ENCODE peak calls at places on chromosomes 3 and 15, in seven cellular contexts. S is cardiac muscle cell, Y is foreskin fibroblast, K is uterus, J is upper lobe of left lung, H is fibroblast of lung, X is astrocyte. Z is an unnamed sample.
A peak's percentile ranks its signal among the peaks of the same experiment; 100 is the strongest.

GRCh38 chr3:135762188-135762853 is 203.2 kb upstream of the PPP2R3A start:
- DNase-seq in S (no peak), Y (no peak), K (no peak), J (no peak), H (no peak), X (no peak), Z (no peak)

GRCh38 chr3:17243616-17244015 is 358.9 kb downstream of the PLCL2 start:
- DNase-seq in S (no peak), Y (no peak), K (no peak), J (no peak), H (no peak), X (no peak), Z (no peak)

GRCh38 chr3:181727122-181728036 is 15.7 kb downstream of the SOX2 start:
- DNase-seq in S (no peak), Y (no peak), K (no peak), J (no peak), H (peak; percentile 51), X (peak; percentile 33), Z (no peak)

GRCh38 chr15:83282859-83283812 is 1.3 kb downstream of the BNC1 start:
- DNase-seq in S (peak; percentile 68), Y (no peak), K (no peak), J (no peak), H (peak; percentile 64), X (peak; percentile 53), Z (no peak)

GRCh38 chr3:197186887-197187588 is 111.4 kb downstream of the DLG1 start:
- DNase-seq in S (peak; percentile 75), Y (peak; percentile 33), K (no peak), J (no peak), H (peak; percentile 42), X (peak; percentile 30), Z (peak; percentile 14)

GRCh38 chr3:122745365-122746021 is 48.1 kb downstream of the HSPBAP1 start:
- DNase-seq in S (peak; percentile 52), Y (peak; percentile 50), K (no peak), J (no peak), H (peak; percentile 40), X (peak; percentile 40), Z (peak; percentile 72)

GRCh38 chr3:177597325-177598109 is 400.2 kb upstream of the TBL1XR1 start:
- DNase-seq in S (peak; percentile 97), Y (peak; percentile 78), K (peak; percentile 56), J (peak; percentile 32), H (peak; percentile 98), X (peak; percentile 99), Z (no peak)

GRCh38 chr15:101003706-101004105 is 84.5 kb downstream of the LRRK1 start:
- DNase-seq in S (no peak), Y (no peak), K (no peak), J (no peak), H (no peak), X (no peak), Z (no peak)

GRCh38 chr3:186534113-186534669 is 10.0 kb downstream of the CRYGS start:
- DNase-seq in S (no peak), Y (no peak), K (no peak), J (no peak), H (no peak), X (no peak), Z (no peak)

GRCh38 chr15:62781081-62781497 is 261.5 kb upstream of the TPM1 start:
- DNase-seq in S (peak; percentile 85), Y (no peak), K (no peak), J (no peak), H (peak; percentile 40), X (peak; percentile 15), Z (no peak)

GRCh38 chr3:71083726-71084131 is 499.8 kb downstream of the FOXP1 start:
- DNase-seq in S (no peak), Y (no peak), K (no peak), J (no peak), H (no peak), X (no peak), Z (no peak)

GRCh38 chr3:77039606-77040553 is at the start of gene ROBO2:
- DNase-seq in S (peak; percentile 20), Y (peak; percentile 62), K (peak; percentile 30), J (peak; percentile 22), H (peak; percentile 33), X (peak; percentile 19), Z (no peak)

GRCh38 chr3:53147161-53147902 is 13.7 kb upstream of the PRKCD start:
- DNase-seq in S (no peak), Y (no peak), K (no peak), J (no peak), H (no peak), X (no peak), Z (no peak)

GRCh38 chr3:130341882-130342281 is 3.6 kb upstream of the COL6A5 start:
- DNase-seq in S (no peak), Y (no peak), K (no peak), J (no peak), H (peak; percentile 0), X (no peak), Z (no peak)

GRCh38 chr3:178474526-178474925 is 61.7 kb upstream of the KCNMB2 start:
- DNase-seq in S (no peak), Y (no peak), K (no peak), J (no peak), H (no peak), X (no peak), Z (no peak)

GRCh38 chr3:172303181-172303580 is 145.1 kb downstream of the GHSR start:
- DNase-seq in S (peak; percentile 33), Y (no peak), K (no peak), J (no peak), H (no peak), X (no peak), Z (no peak)

GRCh38 chr3:175432338-175433025 is 573.3 kb downstream of the NAALADL2 start:
- DNase-seq in S (peak; percentile 83), Y (peak; percentile 57), K (no peak), J (no peak), H (peak; percentile 78), X (peak; percentile 75), Z (peak; percentile 27)

GRCh38 chr15:69629631-69630161 is 177.1 kb downstream of the RPLP1 start:
- DNase-seq in S (no peak), Y (no peak), K (no peak), J (no peak), H (no peak), X (no peak), Z (no peak)

GRCh38 chr3:138124689-138125420 is 7.3 kb downstream of the A4GNT start:
- DNase-seq in S (peak; percentile 59), Y (peak; percentile 24), K (no peak), J (no peak), H (peak; percentile 72), X (peak; percentile 66), Z (no peak)

GRCh38 chr3:191634902-191635301 is 173.9 kb downstream of the PYDC2 start:
- DNase-seq in S (no peak), Y (no peak), K (no peak), J (no peak), H (no peak), X (no peak), Z (no peak)

GRCh38 chr3:32814371-32814770 is 3.4 kb upstream of the TRIM71 start:
- DNase-seq in S (no peak), Y (no peak), K (no peak), J (no peak), H (no peak), X (no peak), Z (no peak)

GRCh38 chr3:32816439-32817194 is 1.2 kb upstream of the TRIM71 start:
- DNase-seq in S (peak; percentile 19), Y (peak; percentile 18), K (no peak), J (no peak), H (peak; percentile 26), X (no peak), Z (no peak)

GRCh38 chr3:32817195-32817560 is 619 bp upstream of the TRIM71 start:
- DNase-seq in S (no peak), Y (no peak), K (no peak), J (no peak), H (no peak), X (no peak), Z (no peak)

GRCh38 chr3:32817561-32818430 is at the start of gene TRIM71:
- DNase-seq in S (no peak), Y (no peak), K (no peak), J (no peak), H (no peak), X (no peak), Z (no peak)

GRCh38 chr3:32815812-32816438 is 1.9 kb upstream of the TRIM71 start:
- DNase-seq in S (no peak), Y (no peak), K (no peak), J (no peak), H (no peak), X (no peak), Z (no peak)
- H3K4me3 ChIP-seq in S (peak overlapping the region; percentile 48), Y (no peak overlapping the region), K (no peak overlapping the region), J (no peak overlapping the region), H (no peak overlapping the region), X (no peak overlapping the region), Z (no peak overlapping the region)

GRCh38 chr3:141466633-141467169 is 20.1 kb upstream of the RASA2 start:
- DNase-seq in S (no peak), Y (no peak), K (no peak), J (no peak), H (no peak), X (no peak), Z (no peak)

GRCh38 chr3:141460097-141460704 is 26.6 kb upstream of the RASA2 start:
- DNase-seq in S (peak; percentile 90), Y (peak; percentile 84), K (peak; percentile 87), J (peak; percentile 87), H (peak; percentile 74), X (peak; percentile 61), Z (peak; percentile 21)

GRCh38 chr3:141462176-141462859 is 24.5 kb upstream of the RASA2 start:
- DNase-seq in S (no peak), Y (no peak), K (no peak), J (no peak), H (no peak), X (no peak), Z (no peak)

GRCh38 chr3:141469712-141470111 is 17.1 kb upstream of the RASA2 start:
- DNase-seq in S (no peak), Y (no peak), K (no peak), J (no peak), H (peak; percentile 42), X (peak; percentile 30), Z (no peak)

GRCh38 chr3:141465221-141465620 is 21.6 kb upstream of the RASA2 start:
- DNase-seq in S (peak; percentile 38), Y (no peak), K (no peak), J (no peak), H (peak; percentile 39), X (no peak), Z (no peak)
- TF ChIP-seq CTCF in S (peak; percentile 36), Y (peak; percentile 29), K (no peak), J (no peak), H (no peak), X (peak; percentile 16), Z (no peak)

DNA sequence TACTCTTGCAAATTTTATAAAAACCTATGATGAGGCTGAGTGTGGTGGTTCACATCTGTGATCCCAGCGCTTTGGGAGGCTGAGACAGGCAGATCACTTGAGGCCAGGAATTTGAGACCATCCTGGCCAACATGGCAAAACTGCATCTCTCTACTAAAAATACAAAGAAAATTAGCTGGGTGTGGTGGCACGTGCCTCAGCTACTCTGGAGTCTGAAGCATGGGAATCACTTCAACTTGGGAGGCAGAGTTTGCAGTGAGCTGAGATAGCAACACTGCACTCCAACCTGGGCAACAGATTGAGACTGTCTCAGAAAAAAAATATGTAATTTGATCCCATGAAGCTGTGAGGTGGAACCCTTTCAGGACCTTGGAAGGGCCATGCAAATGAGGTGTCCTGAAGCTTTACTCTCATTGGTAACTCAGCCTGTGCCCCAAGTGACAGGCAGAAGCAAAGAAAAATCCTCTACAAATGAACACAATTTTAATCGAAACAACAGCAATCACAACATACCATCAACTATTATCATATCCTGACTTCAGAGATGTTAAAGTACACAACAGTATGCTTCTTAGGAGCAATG is 84.6 kb upstream of the CDV3 start:
- DNase-seq in S (peak; percentile 73), Y (peak; percentile 70), K (no peak), J (no peak), H (peak; percentile 76), X (peak; percentile 73), Z (no peak)
- H3K4me3 ChIP-seq in S (no peak overlapping the region), Y (no peak overlapping the region), K (no peak overlapping the region), J (no peak overlapping the region), H (no peak overlapping the region), X (no peak overlapping the region), Z (no peak overlapping the region)

GRCh38 chr3:129026728-129027543 is 25.8 kb downstream of the EFCC1 start:
- DNase-seq in S (peak; percentile 90), Y (peak; percentile 64), K (peak; percentile 85), J (peak; percentile 97), H (peak; percentile 83), X (peak; percentile 72), Z (peak; percentile 62)
- TF ChIP-seq CTCF in S (peak; percentile 39), Y (no peak), K (peak; percentile 38), J (peak; percentile 84), H (no peak), X (peak; percentile 14), Z (no peak)